ENCODE peak calls at places on chromosomes 2 and 18, in six cellular contexts. C is pancreas, O is foreskin fibroblast, H is HFF-Myc, A is fibroblast of pulmonary artery, Y is AG04450. G is an unnamed sample.
A peak's percentile ranks its signal among the peaks of the same experiment; 100 is the strongest.

GRCh38 chr2:191152841-191153240 is 2.0 kb upstream of the STAT4 start:
- DNase-seq in C (no peak), O (peak; percentile 31), H (peak; percentile 53), A (peak; percentile 57), Y (no peak), G (no peak)

GRCh38 chr18:68033466-68033865 is 516.9 kb upstream of the DSEL start:
- DNase-seq in C (no peak), O (peak; percentile 13), H (no peak), A (peak; percentile 62), Y (no peak), G (no peak)

GRCh38 chr18:10040287-10041011 is 126.6 kb downstream of the VAPA start:
- DNase-seq in C (peak; percentile 73), O (peak; percentile 74), H (no peak), A (peak; percentile 83), Y (no peak), G (no peak)

GRCh38 chr2:210475726-210476125 is 833 bp downstream of the LANCL1 start:
- DNase-seq in C (no peak), O (no peak), H (no peak), A (peak; percentile 4), Y (no peak), G (no peak)

GRCh38 chr2:241084856-241085444 is 17.1 kb downstream of the MTERF4 start:
- DNase-seq in C (no peak), O (no peak), H (no peak), A (no peak), Y (no peak), G (no peak)

GRCh38 chr2:15142069-15142689 is 419.0 kb downstream of the NBAS start:
- DNase-seq in C (no peak), O (no peak), H (no peak), A (peak; percentile 3), Y (no peak), G (no peak)

GRCh38 chr18:36299010-36299409 is 1.5 kb downstream of the FHOD3 start:
- DNase-seq in C (no peak), O (no peak), H (no peak), A (no peak), Y (no peak), G (no peak)

GRCh38 chr2:50952596-50952995 is 79.3 kb downstream of the NRXN1 start:
- DNase-seq in C (no peak), O (peak; percentile 9), H (no peak), A (peak; percentile 81), Y (peak; percentile 23), G (peak; percentile 23)

GRCh38 chr18:9846162-9846915 is 39.4 kb upstream of the TXNDC2 start:
- DNase-seq in C (no peak), O (no peak), H (no peak), A (no peak), Y (no peak), G (no peak)

GRCh38 chr2:13046557-13047165 is 329.9 kb downstream of the TRIB2 start:
- DNase-seq in C (no peak), O (no peak), H (no peak), A (peak; percentile 45), Y (no peak), G (no peak)

GRCh38 chr2:203909192-203909945 is 27.2 kb upstream of the ICOS start:
- DNase-seq in C (peak; percentile 30), O (peak; percentile 71), H (peak; percentile 32), A (peak; percentile 82), Y (peak; percentile 65), G (no peak)

GRCh38 chr18:54140641-54141040 is 83.8 kb downstream of the MBD2 start:
- DNase-seq in C (no peak), O (peak; percentile 48), H (no peak), A (peak; percentile 30), Y (no peak), G (no peak)

DNA sequence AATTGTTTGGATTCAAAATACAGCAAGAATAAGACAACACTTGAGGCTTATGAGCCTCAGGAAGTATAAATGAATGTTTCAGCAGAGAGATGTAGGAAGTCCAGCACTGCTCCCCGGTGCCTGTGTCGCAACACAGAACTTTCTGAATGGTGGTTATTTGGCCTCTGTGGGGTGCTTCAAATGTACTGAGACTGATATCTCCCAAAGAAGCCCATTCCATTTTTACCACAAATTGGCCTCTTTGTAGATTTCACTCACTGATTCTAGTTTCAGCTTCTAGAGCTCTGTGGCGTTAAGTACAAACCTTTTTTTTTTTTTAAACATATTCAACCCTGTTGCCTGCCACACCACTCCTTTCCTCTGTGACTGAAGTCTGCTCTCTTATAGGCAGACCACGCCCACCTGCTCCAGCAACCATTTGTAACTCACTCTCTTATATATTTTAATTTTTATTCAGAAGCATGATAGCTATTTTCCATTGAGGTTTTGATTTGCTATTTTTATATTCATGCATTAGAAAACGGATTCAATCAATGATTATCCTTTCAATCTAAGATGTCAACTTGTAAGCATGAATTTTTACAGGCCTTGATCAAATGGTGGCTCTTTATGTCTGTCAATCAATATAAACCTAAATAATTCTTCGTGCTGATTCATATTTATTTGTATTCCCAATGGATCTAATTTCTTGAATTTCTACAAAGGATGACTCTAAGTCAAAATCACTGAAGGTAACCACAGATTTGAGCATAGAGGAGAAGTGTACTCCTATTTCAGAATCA is 277.1 kb upstream of the CCDC68 start:
- DNase-seq in C (no peak), O (no peak), H (no peak), A (peak; percentile 65), Y (no peak), G (no peak)
- H3K4me3 ChIP-seq in C (no peak overlapping the region), O (no peak overlapping the region), H (no peak overlapping the region), A (no peak overlapping the region), Y (no peak overlapping the region), G (no peak overlapping the region)

DNA sequence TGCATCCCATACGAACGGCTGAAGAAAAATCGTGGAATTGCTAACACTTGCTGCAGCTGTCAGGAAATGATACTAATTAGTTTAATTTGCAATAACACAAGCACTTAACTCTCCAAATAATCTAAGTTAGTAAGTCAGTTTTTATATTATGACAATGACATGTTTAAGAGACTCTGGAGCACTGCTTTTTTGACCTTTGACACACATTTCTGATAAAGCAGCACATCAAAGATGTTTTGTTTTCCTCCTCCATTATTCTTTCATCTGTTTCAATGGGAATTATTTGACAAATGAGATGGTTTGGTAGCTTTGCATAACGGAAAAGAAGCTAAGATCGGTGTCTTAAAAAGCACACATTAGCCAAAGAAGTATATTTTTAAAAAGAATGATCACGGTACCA is 123.8 kb upstream of the SATB2 start:
- DNase-seq in C (no peak), O (no peak), H (no peak), A (no peak), Y (no peak), G (no peak)
- H3K4me3 ChIP-seq in C (peak overlapping the region; percentile 6), O (peak overlapping the region; percentile 46), H (no peak overlapping the region), A (peak overlapping the region; percentile 54), Y (peak overlapping the region; percentile 57), G (no peak overlapping the region)

GRCh38 chr2:27756091-27756490 is 15.4 kb upstream of the MRPL33 start:
- DNase-seq in C (no peak), O (no peak), H (no peak), A (no peak), Y (no peak), G (no peak)

GRCh38 chr2:27754831-27755230 is 16.7 kb upstream of the MRPL33 start:
- DNase-seq in C (no peak), O (no peak), H (no peak), A (no peak), Y (no peak), G (no peak)

GRCh38 chr2:27751377-27751776 is 20.1 kb upstream of the MRPL33 start:
- DNase-seq in C (no peak), O (no peak), H (no peak), A (no peak), Y (no peak), G (no peak)

GRCh38 chr2:27752551-27753237 is 18.8 kb upstream of the MRPL33 start:
- DNase-seq in C (peak; percentile 72), O (no peak), H (no peak), A (no peak), Y (no peak), G (no peak)

GRCh38 chr2:27753744-27754588 is 17.6 kb upstream of the MRPL33 start:
- DNase-seq in C (peak; percentile 88), O (peak; percentile 72), H (peak; percentile 57), A (peak; percentile 85), Y (no peak), G (no peak)
- H3K4me3 ChIP-seq in C (no peak overlapping the region), O (no peak overlapping the region), H (no peak overlapping the region), A (no peak overlapping the region), Y (no peak overlapping the region), G (no peak overlapping the region)

GRCh38 chr2:60992985-60993392 is 24.5 kb upstream of the PEX13 start:
- DNase-seq in C (no peak), O (no peak), H (no peak), A (no peak), Y (no peak), G (no peak)
- H3K4me3 ChIP-seq in C (no peak overlapping the region), O (no peak overlapping the region), H (no peak overlapping the region), A (no peak overlapping the region), Y (no peak overlapping the region), G (no peak overlapping the region)